ENCODE peak calls at places on chromosomes 6 and 20, in four cellular contexts. One of them, this sample, is unnamed. For H3K4me1, the result is how much of the 10 kb centered on the place peaks cover.

GRCh38 chr6:686528-686927 is 6.4 kb downstream of the EXOC2 start:
- DNase-seq in mammary epithelial cell: no peak
- DNase-seq in transverse colon: no peak
- DNase-seq in upper lobe of right lung: no peak
- DNase-seq in this sample: no peak

GRCh38 chr6:14743465-14744211 is 502.2 kb upstream of the JARID2 start:
- DNase-seq in mammary epithelial cell: peak
- DNase-seq in transverse colon: peak
- DNase-seq in upper lobe of right lung: no peak
- DNase-seq in this sample: no peak

GRCh38 chr6:162177733-162178132 is 549.8 kb downstream of the PRKN start:
- DNase-seq in mammary epithelial cell: no peak
- DNase-seq in transverse colon: no peak
- DNase-seq in upper lobe of right lung: no peak
- DNase-seq in this sample: peak

GRCh38 chr6:136153976-136154375 is 96.1 kb downstream of the MTFR2 start:
- DNase-seq in mammary epithelial cell: no peak
- DNase-seq in transverse colon: no peak
- DNase-seq in upper lobe of right lung: no peak
- DNase-seq in this sample: no peak

GRCh38 chr6:150565945-150566344 is 33.7 kb upstream of the PLEKHG1 start:
- DNase-seq in mammary epithelial cell: peak
- DNase-seq in transverse colon: no peak
- DNase-seq in upper lobe of right lung: no peak
- DNase-seq in this sample: no peak

GRCh38 chr6:28863607-28864320 is 60.0 kb downstream of the TRIM27 start:
- DNase-seq in mammary epithelial cell: peak
- DNase-seq in transverse colon: peak
- DNase-seq in upper lobe of right lung: peak
- DNase-seq in this sample: peak

GRCh38 chr20:9660236-9660868 is 146.0 kb downstream of the LAMP5 start:
- DNase-seq in mammary epithelial cell: peak
- DNase-seq in transverse colon: no peak
- DNase-seq in upper lobe of right lung: no peak
- DNase-seq in this sample: peak

GRCh38 chr6:113211185-113211584 is 646.0 kb upstream of the MARCKS start:
- DNase-seq in mammary epithelial cell: no peak
- DNase-seq in transverse colon: no peak
- DNase-seq in upper lobe of right lung: no peak
- DNase-seq in this sample: no peak

GRCh38 chr6:161292145-161292544 is 18.3 kb upstream of the AGPAT4 start:
- DNase-seq in mammary epithelial cell: no peak
- DNase-seq in transverse colon: no peak
- DNase-seq in upper lobe of right lung: no peak
- DNase-seq in this sample: no peak

GRCh38 chr20:62087227-62087626 is 21.5 kb upstream of the TAF4 start:
- DNase-seq in mammary epithelial cell: no peak
- DNase-seq in transverse colon: no peak
- DNase-seq in upper lobe of right lung: no peak
- DNase-seq in this sample: no peak

GRCh38 chr6:135128268-135128914 is 52.7 kb upstream of the MYB start:
- DNase-seq in mammary epithelial cell: no peak
- DNase-seq in transverse colon: no peak
- DNase-seq in upper lobe of right lung: no peak
- DNase-seq in this sample: no peak

GRCh38 chr6:106705156-106705555 is 75.8 kb downstream of the QRSL1 start:
- DNase-seq in mammary epithelial cell: no peak
- DNase-seq in transverse colon: no peak
- DNase-seq in upper lobe of right lung: no peak
- DNase-seq in this sample: no peak

GRCh38 chr6:170026272-170027110 is 264.4 kb downstream of the DLL1 start:
- DNase-seq in mammary epithelial cell: peak
- DNase-seq in transverse colon: peak
- DNase-seq in upper lobe of right lung: peak
- DNase-seq in this sample: peak

GRCh38 chr6:147833607-147834006 is 325.1 kb downstream of the SAMD5 start:
- DNase-seq in mammary epithelial cell: no peak
- DNase-seq in transverse colon: no peak
- DNase-seq in upper lobe of right lung: no peak
- DNase-seq in this sample: no peak

GRCh38 chr20:20143165-20143564 is 90.8 kb downstream of the CFAP61 start:
- DNase-seq in mammary epithelial cell: no peak
- DNase-seq in transverse colon: no peak
- DNase-seq in upper lobe of right lung: no peak
- DNase-seq in this sample: no peak

GRCh38 chr20:20713244-20713765 is 861 bp upstream of the RALGAPA2 start:
- DNase-seq in mammary epithelial cell: no peak
- DNase-seq in transverse colon: peak
- DNase-seq in upper lobe of right lung: no peak
- DNase-seq in this sample: peak

GRCh38 chr20:51450984-51451383 is 91.5 kb downstream of the NFATC2 start:
- DNase-seq in mammary epithelial cell: no peak
- DNase-seq in transverse colon: no peak
- DNase-seq in upper lobe of right lung: no peak
- DNase-seq in this sample: no peak

GRCh38 chr6:141033101-141033500 is 1099.6 kb upstream of the GJE1 start:
- DNase-seq in mammary epithelial cell: peak
- DNase-seq in transverse colon: no peak
- DNase-seq in upper lobe of right lung: no peak
- DNase-seq in this sample: no peak

GRCh38 chr6:36913082-36913481 is 27.3 kb downstream of the C6orf89 start:
- DNase-seq in mammary epithelial cell: no peak
- DNase-seq in transverse colon: no peak
- DNase-seq in upper lobe of right lung: no peak
- DNase-seq in this sample: no peak

DNA sequence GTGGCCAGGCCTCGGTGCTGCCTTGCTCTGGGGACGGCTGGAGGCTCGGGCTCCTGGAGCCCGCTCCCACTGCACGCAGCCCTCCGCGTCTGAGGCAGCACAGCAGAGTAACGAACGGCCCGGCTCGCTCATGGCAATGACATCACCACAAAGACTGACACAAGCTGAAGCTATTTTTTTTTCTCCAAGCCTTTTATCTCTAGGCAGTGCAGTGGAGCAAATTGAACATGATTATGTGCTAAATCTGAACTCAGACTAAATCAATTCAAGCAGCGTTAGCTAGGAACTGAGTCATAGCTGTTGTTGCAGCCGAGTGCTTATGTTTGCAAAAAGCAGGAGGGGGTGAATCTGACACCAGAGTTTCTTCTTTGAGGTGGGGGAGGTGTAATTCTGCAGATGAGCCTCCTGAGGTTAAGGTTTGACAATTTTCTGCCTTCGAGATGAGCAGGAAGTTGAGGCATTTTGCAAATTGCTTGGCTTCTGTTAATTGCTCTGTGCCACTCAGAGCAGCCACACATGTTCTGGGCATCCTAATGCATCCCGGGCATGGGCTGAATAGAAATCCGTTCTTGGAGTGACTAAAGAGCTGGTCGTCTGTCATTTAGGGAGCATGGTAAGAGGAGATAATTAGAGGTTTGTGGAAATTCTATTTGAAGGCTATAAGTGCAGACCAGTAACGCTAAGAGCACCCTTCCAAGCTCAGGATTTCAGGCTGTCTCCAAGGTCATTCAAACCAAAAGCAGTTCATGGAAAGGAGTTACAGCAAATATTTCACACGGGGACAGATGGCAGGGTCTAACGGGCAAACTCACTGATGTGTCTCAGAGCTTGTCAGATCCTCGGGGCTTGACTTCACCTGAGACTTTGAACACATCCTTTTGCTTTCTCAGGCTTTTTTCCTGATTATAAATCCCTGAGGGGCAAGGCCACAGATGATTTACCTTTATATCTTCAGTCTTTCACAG is 155.1 kb upstream of the ENPP5 start:
- DNase-seq in mammary epithelial cell: no peak
- DNase-seq in transverse colon: no peak
- DNase-seq in upper lobe of right lung: no peak
- DNase-seq in this sample: no peak
- H3K4me3 ChIP-seq in mammary epithelial cell: no peak
- H3K4me3 ChIP-seq in transverse colon: no peak
- H3K4me3 ChIP-seq in upper lobe of right lung: no peak
- H3K4me3 ChIP-seq in this sample: no peak

GRCh38 chr6:30829016-30829415 is 55.3 kb upstream of the DDR1 start:
- DNase-seq in mammary epithelial cell: no peak
- DNase-seq in transverse colon: no peak
- DNase-seq in upper lobe of right lung: no peak
- DNase-seq in this sample: no peak

GRCh38 chr6:30824698-30825097 is 59.6 kb upstream of the DDR1 start:
- DNase-seq in mammary epithelial cell: no peak
- DNase-seq in transverse colon: peak
- DNase-seq in upper lobe of right lung: no peak
- DNase-seq in this sample: no peak

GRCh38 chr6:30829639-30830250 is 54.6 kb upstream of the DDR1 start:
- DNase-seq in mammary epithelial cell: no peak
- DNase-seq in transverse colon: no peak
- DNase-seq in upper lobe of right lung: no peak
- DNase-seq in this sample: no peak

GRCh38 chr6:30828027-30828962 is 56.0 kb upstream of the DDR1 start:
- DNase-seq in mammary epithelial cell: peak
- DNase-seq in transverse colon: peak
- DNase-seq in upper lobe of right lung: peak
- DNase-seq in this sample: peak

DNA sequence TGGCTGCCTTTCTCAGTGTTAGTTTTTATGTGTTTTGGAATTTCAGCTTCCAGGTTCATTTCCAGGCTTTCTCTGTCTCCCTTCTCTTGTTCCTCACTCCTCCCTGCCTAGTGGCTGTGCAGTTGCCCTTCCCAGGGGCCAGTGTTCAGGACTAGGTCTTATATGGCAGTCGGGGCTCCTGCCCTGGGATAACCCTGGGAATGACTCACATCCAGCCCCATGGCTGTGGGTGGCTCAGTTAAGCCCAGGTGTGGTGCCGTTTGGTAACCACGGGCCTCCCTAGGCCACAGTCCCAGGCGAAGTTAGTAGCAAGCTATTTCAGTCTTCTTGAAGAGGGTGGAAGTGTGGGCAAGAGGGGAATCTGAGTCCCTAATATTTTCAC is 57.4 kb upstream of the DDR1 start:
- DNase-seq in mammary epithelial cell: peak
- DNase-seq in transverse colon: peak
- DNase-seq in upper lobe of right lung: no peak
- DNase-seq in this sample: no peak
- H3K4me1 ChIP-seq in mammary epithelial cell: under half
- H3K4me1 ChIP-seq in transverse colon: under half
- H3K4me1 ChIP-seq in upper lobe of right lung: under half
- H3K4me1 ChIP-seq in this sample: under half

DNA sequence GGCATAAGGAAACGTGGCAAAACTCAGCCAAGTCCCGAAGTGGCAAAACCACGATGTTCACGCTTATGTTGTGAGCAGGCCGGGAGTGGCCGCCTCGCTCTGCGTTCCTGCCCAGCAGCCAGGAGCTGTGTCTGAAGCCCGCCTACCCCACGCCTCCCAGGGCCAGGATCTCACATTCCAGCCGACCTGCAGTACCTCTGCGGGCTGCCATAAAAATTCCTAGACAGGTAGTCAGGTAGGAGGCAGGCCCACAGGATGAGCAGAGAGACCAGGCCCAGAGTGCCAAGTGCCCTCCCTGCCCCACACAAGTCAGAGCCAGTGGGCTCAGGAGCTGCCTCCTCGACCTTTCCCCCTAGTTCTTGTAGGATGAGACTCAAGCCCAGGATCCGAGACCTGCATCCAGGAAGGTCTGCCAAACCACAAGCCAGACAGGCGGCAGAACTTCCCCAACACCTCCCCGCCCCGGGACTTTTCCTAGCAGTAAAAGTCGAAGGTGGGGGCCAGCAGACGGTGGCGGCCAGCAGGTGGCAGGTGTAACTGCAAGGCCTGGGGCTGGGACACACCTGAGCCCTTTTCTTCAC is 16.7 kb downstream of the PMEPA1 start:
- DNase-seq in mammary epithelial cell: peak
- DNase-seq in transverse colon: peak
- DNase-seq in upper lobe of right lung: peak
- DNase-seq in this sample: no peak
- TF ChIP-seq CTCF in mammary epithelial cell: peak
- TF ChIP-seq CTCF in transverse colon: peak
- TF ChIP-seq CTCF in upper lobe of right lung: peak
- TF ChIP-seq CTCF in this sample: no peak

GRCh38 chr6:165726915-165727314 is 63.9 kb upstream of the PDE10A start:
- DNase-seq in mammary epithelial cell: no peak
- DNase-seq in transverse colon: no peak
- DNase-seq in upper lobe of right lung: no peak
- DNase-seq in this sample: no peak
- H3K4me3 ChIP-seq in mammary epithelial cell: no peak
- H3K4me3 ChIP-seq in transverse colon: no peak
- H3K4me3 ChIP-seq in upper lobe of right lung: no peak
- H3K4me3 ChIP-seq in this sample: no peak

GRCh38 chr20:3896302-3896701 is 7.1 kb downstream of the PANK2 start:
- DNase-seq in mammary epithelial cell: no peak
- DNase-seq in transverse colon: no peak
- DNase-seq in upper lobe of right lung: no peak
- DNase-seq in this sample: no peak
- H3K4me1 ChIP-seq in mammary epithelial cell: under half
- H3K4me1 ChIP-seq in transverse colon: half or more
- H3K4me1 ChIP-seq in upper lobe of right lung: half or more
- H3K4me1 ChIP-seq in this sample: half or more

GRCh38 chr6:34147906-34148701 is 2.2 kb upstream of the GRM4 start:
- DNase-seq in mammary epithelial cell: no peak
- DNase-seq in transverse colon: no peak
- DNase-seq in upper lobe of right lung: peak
- DNase-seq in this sample: no peak
- TF ChIP-seq CTCF in mammary epithelial cell: no peak
- TF ChIP-seq CTCF in transverse colon: no peak
- TF ChIP-seq CTCF in upper lobe of right lung: no peak
- TF ChIP-seq CTCF in this sample: no peak

GRCh38 chr20:17657898-17658647 is 24.0 kb downstream of the RRBP1 start:
- DNase-seq in mammary epithelial cell: no peak
- DNase-seq in transverse colon: no peak
- DNase-seq in upper lobe of right lung: no peak
- DNase-seq in this sample: no peak
- H3K4me3 ChIP-seq in mammary epithelial cell: no peak
- H3K4me3 ChIP-seq in transverse colon: no peak
- H3K4me3 ChIP-seq in upper lobe of right lung: no peak
- H3K4me3 ChIP-seq in this sample: no peak

GRCh38 chr6:111844921-111845320 is 28.3 kb downstream of the FYN start:
- DNase-seq in mammary epithelial cell: no peak
- DNase-seq in transverse colon: no peak
- DNase-seq in upper lobe of right lung: no peak
- DNase-seq in this sample: no peak
- H3K4me1 ChIP-seq in mammary epithelial cell: under half
- H3K4me1 ChIP-seq in transverse colon: under half
- H3K4me1 ChIP-seq in upper lobe of right lung: under half
- H3K4me1 ChIP-seq in this sample: under half

This sample was measured in testis.